ENCODE peak calls at places on chromosomes 7 and 10, in seven cellular contexts. I, K, R, B, F, Y and Z are unnamed samples.

GRCh38 chr7:144830024-144830785 is 5.6 kb downstream of the TPK1 start:
- DNase-seq in I (no peak), R (peak; percentile 17), K (no peak), F (no peak), B (peak; percentile 35), Y (no peak), Z (no peak)

GRCh38 chr7:52273685-52274610 is 761.5 kb upstream of the POM121L12 start:
- DNase-seq in F (no peak), I (no peak), R (no peak), B (no peak), Y (no peak), K (no peak), Z (no peak)

GRCh38 chr7:108014200-108014599 is 11.2 kb upstream of the LAMB1 start:
- DNase-seq in R (no peak), B (no peak), Y (no peak), F (no peak), I (no peak), K (no peak), Z (peak; percentile 50)

GRCh38 chr10:132146941-132147915 is 39.5 kb upstream of the DPYSL4 start:
- DNase-seq in B (no peak), Y (no peak), I (no peak), K (no peak), F (no peak), R (no peak), Z (no peak)

GRCh38 chr7:142669074-142669654 is 80.1 kb upstream of the PRSS1 start:
- DNase-seq in B (peak; percentile 44), Y (no peak), F (no peak), K (no peak), R (peak; percentile 18), I (no peak), Z (peak; percentile 63)

GRCh38 chr7:55427800-55428199 is 62.7 kb downstream of the LANCL2 start:
- DNase-seq in Y (no peak), I (no peak), K (no peak), R (no peak), B (no peak), F (no peak), Z (no peak)

GRCh38 chr7:130970696-130971095 is 236.7 kb upstream of the KLF14 start:
- DNase-seq in B (no peak), I (no peak), R (no peak), Y (no peak), K (no peak), F (no peak), Z (no peak)

GRCh38 chr7:157299613-157300405 is 37.0 kb upstream of the DNAJB6 start:
- DNase-seq in B (no peak), F (no peak), I (no peak), R (no peak), K (no peak), Y (no peak), Z (peak; percentile 68)

GRCh38 chr10:121791761-121792160 is 136.1 kb downstream of the ATE1 start:
- DNase-seq in Y (no peak), I (no peak), K (no peak), R (no peak), F (no peak), B (no peak), Z (no peak)

GRCh38 chr7:142311876-142312275 is 54.0 kb upstream of the PRSS58 start:
- DNase-seq in Y (no peak), R (no peak), I (no peak), K (no peak), B (no peak), F (no peak), Z (no peak)

GRCh38 chr10:6958254-6958653 is 378.2 kb upstream of the PRKCQ start:
- DNase-seq in B (no peak), K (no peak), F (no peak), R (no peak), Y (no peak), I (no peak), Z (no peak)

GRCh38 chr7:30224511-30225031 is 59.8 kb upstream of the ZNRF2 start:
- DNase-seq in R (no peak), I (no peak), F (no peak), K (peak; percentile 25), B (peak; percentile 73), Y (no peak), Z (peak; percentile 96)

GRCh38 chr10:129715805-129716785 is 248.0 kb downstream of the EBF3 start:
- DNase-seq in B (no peak), I (no peak), Y (no peak), F (no peak), K (no peak), R (no peak), Z (no peak)

GRCh38 chr10:128084991-128085390 is 41.2 kb downstream of the MKI67 start:
- DNase-seq in K (no peak), F (no peak), B (no peak), Y (no peak), R (no peak), I (no peak), Z (no peak)

GRCh38 chr7:13794581-13794980 is 194.9 kb downstream of the ETV1 start:
- DNase-seq in K (no peak), B (no peak), R (no peak), Y (no peak), I (no peak), F (no peak), Z (no peak)

GRCh38 chr10:16792675-16793074 is 24.5 kb downstream of the RSU1 start:
- DNase-seq in R (no peak), F (no peak), I (no peak), B (no peak), K (peak; percentile 67), Y (no peak), Z (peak; percentile 52)

GRCh38 chr7:107934991-107935770 is 44.2 kb downstream of the DLD start:
- DNase-seq in Y (no peak), K (no peak), F (no peak), B (peak; percentile 43), I (no peak), R (no peak), Z (peak; percentile 97)

GRCh38 chr7:153151766-153152165 is 392.2 kb downstream of the ACTR3B start:
- DNase-seq in K (no peak), I (no peak), B (no peak), Y (no peak), F (no peak), R (no peak), Z (no peak)